ENCODE peak calls at places on chromosomes 5 and 9, in eight cellular contexts. L, H, Y, P, D, S, V and C are unnamed samples.

GRCh38 chr5:98905857-98906688 is 22.7 kb downstream of the CHD1 start:
- DNase-seq in L (no peak), H (peak; percentile 25), Y (peak; percentile 59), P (no peak), D (no peak), S (no peak), V (no peak), C (no peak)

GRCh38 chr5:9766581-9766980 is 136.4 kb upstream of the TAS2R1 start:
- DNase-seq in L (no peak), H (no peak), Y (peak; percentile 76), P (no peak), D (no peak), S (no peak), V (no peak), C (no peak)

GRCh38 chr9:18072967-18073366 is 401.0 kb upstream of the ADAMTSL1 start:
- DNase-seq in L (no peak), H (no peak), Y (no peak), P (no peak), D (no peak), S (no peak), V (no peak), C (no peak)

GRCh38 chr5:37133939-37134338 is 115.2 kb downstream of the CPLANE1 start:
- DNase-seq in L (peak; percentile 10), H (no peak), Y (peak; percentile 16), P (no peak), D (no peak), S (no peak), V (no peak), C (no peak)

GRCh38 chr9:15357050-15357653 is 50.1 kb upstream of the TTC39B start:
- DNase-seq in L (no peak), H (no peak), Y (no peak), P (no peak), D (no peak), S (no peak), V (no peak), C (no peak)

GRCh38 chr5:112308608-112309007 is 110.5 kb downstream of the EPB41L4A start:
- DNase-seq in L (no peak), H (no peak), Y (no peak), P (no peak), D (no peak), S (no peak), V (no peak), C (no peak)

GRCh38 chr5:179163236-179164155 is 103.3 kb downstream of the ZNF354C start:
- DNase-seq in L (no peak), H (no peak), Y (no peak), P (no peak), D (no peak), S (no peak), V (no peak), C (no peak)

GRCh38 chr5:147835386-147835798 is 3.9 kb upstream of the SPINK1 start:
- DNase-seq in L (no peak), H (no peak), Y (no peak), P (no peak), D (no peak), S (no peak), V (no peak), C (no peak)

GRCh38 chr5:9140202-9140601 is 405.7 kb downstream of the SEMA5A start:
- DNase-seq in L (no peak), H (no peak), Y (no peak), P (no peak), D (no peak), S (no peak), V (no peak), C (no peak)

GRCh38 chr5:149853019-149853648 is 91.5 kb downstream of the PDE6A start:
- DNase-seq in L (peak; percentile 46), H (peak; percentile 77), Y (peak; percentile 62), P (peak; percentile 38), D (peak; percentile 70), S (peak; percentile 82), V (peak; percentile 85), C (no peak)

GRCh38 chr9:92293075-92293354 is 482 bp downstream of the IARS1 start:
- DNase-seq in L (no peak), H (no peak), Y (no peak), P (no peak), D (no peak), S (no peak), V (no peak), C (no peak)

GRCh38 chr9:92292338-92293074 is 991 bp downstream of the IARS1 start:
- DNase-seq in L (no peak), H (no peak), Y (peak; percentile 17), P (no peak), D (no peak), S (no peak), V (no peak), C (no peak)

GRCh38 chr9:92295240-92295790 is 1.8 kb upstream of the IARS1 start:
- DNase-seq in L (no peak), H (no peak), Y (no peak), P (no peak), D (no peak), S (no peak), V (no peak), C (no peak)

GRCh38 chr9:92294297-92294676 is 790 bp upstream of the IARS1 start:
- DNase-seq in L (no peak), H (no peak), Y (peak; percentile 31), P (no peak), D (no peak), S (peak; percentile 9), V (no peak), C (no peak)

DNA sequence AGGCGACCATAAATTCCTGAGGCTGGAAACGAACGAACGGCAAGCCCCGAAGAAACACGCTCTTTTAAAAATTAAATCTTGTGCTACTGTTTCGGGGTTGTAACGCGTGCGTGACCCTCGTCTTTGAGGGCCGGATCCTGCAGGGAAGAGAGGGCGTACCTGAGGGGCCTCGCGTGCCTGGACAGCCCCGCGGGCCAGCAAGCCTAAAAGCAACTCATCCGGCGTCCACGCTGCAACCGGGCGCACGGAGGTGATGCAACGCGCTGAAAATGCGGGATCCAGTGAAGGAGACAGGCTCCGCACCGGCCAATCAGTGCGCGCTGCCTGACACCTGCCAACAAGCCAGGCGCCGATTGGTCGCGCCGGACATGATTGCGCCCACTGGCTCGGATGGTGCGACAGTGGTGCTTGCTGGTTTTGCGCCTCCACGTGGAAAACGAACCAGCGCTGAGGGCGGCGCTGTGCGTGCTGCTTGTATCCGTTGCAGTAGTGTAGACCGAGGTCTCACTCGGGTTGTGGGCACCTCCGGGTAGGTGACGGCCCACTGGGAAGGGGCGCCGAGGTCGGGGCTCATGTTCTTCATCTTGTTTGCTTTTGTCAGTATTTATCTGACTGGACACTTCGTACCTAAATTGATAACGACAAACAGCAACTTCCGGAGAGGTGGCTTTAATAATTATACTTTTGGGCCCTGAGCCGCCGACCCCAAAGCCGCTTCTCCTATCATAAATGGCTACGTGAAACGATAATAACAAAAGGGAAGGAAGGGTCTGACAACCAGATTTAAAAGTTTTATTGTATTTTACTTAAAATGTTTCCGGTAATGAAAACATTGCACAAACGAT is at the start of gene IARS1:
- DNase-seq in L (peak; percentile 97), H (peak; percentile 93), Y (peak; percentile 99), P (peak; percentile 94), D (peak; percentile 99), S (peak; percentile 100), V (peak; percentile 98), C (peak; percentile 100)
- TF ChIP-seq CTCF in L (peak; percentile 43), H (peak; percentile 40), Y (peak; percentile 69), P (peak; percentile 31), D (peak; percentile 43), S (peak; percentile 48), V (peak; percentile 22), C (peak; percentile 45)

GRCh38 chr5:19795218-19795617 is 192.8 kb downstream of the CDH18 start:
- DNase-seq in L (peak; percentile 18), H (no peak), Y (peak; percentile 67), P (peak; percentile 18), D (no peak), S (no peak), V (no peak), C (no peak)
- TF ChIP-seq CTCF in L (peak; percentile 63), H (no peak), Y (peak; percentile 77), P (peak; percentile 63), D (no peak), S (no peak), V (no peak), C (no peak)

DNA sequence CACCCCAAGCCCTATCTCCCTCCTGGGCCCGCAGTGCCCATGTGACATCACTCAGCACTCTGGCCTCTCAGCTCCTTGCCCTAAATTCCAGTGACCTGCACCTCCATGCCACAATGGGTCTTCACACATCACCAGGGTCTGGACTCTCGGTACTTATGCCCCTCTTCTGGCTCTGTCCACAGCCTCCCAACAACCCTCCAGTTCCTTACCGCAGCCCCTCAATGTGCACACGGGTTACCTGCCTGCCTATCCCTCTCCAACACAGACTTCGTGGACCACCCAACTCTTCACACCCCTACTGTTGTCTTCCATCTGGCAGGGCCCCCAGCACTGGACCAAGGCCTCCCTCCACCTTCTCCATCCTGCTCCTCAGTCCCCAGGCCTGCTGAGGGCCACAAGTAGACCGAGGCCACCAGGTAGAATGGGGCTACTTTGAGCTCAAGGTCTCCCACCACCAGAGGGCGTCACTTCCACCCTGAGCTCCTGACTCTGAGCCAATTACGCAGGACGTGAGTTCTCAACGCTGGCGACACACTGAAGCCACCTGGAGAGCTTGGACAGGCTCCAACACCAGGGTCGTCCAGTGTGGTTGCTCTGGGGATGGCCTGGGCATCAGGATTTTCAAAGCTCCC is 172.1 kb downstream of the GABBR2 start:
- DNase-seq in L (no peak), H (peak; percentile 50), Y (no peak), P (no peak), D (no peak), S (no peak), V (no peak), C (no peak)
- TF ChIP-seq CTCF in L (peak; percentile 13), H (peak; percentile 69), Y (peak; percentile 66), P (peak; percentile 21), D (no peak), S (peak; percentile 39), V (no peak), C (peak; percentile 45)

GRCh38 chr5:171401167-171401947 is 13.7 kb downstream of the NPM1 start:
- DNase-seq in L (no peak), H (no peak), Y (no peak), P (no peak), D (no peak), S (no peak), V (no peak), C (no peak)

GRCh38 chr5:171409164-171410136 is 10.0 kb upstream of the FGF18 start:
- DNase-seq in L (no peak), H (no peak), Y (no peak), P (no peak), D (no peak), S (no peak), V (no peak), C (no peak)

GRCh38 chr5:171400169-171400568 is 12.5 kb downstream of the NPM1 start:
- DNase-seq in L (no peak), H (no peak), Y (no peak), P (no peak), D (no peak), S (no peak), V (no peak), C (no peak)

GRCh38 chr5:171407234-171407633 is 12.2 kb upstream of the FGF18 start:
- DNase-seq in L (no peak), H (no peak), Y (no peak), P (no peak), D (no peak), S (no peak), V (no peak), C (no peak)

DNA sequence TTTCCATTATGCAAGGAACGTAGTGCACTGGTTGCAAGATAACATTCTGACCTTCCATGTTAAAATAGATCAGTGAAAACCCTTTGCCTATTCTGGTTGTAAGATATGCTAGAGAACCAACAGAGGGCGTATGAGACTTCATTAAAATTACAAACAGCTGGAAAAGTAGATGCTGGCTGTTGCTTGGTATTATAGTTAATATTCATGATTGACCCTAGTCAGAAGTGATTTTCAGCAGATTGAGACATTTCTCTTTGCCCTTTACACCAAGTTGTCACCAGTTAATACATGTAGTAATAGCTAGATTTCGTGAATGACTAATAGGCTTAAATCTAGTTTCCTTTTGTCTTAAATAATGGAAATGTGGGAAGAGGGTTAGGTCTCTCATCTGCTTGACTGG is 13.8 kb upstream of the FGF18 start:
- DNase-seq in L (no peak), H (no peak), Y (peak; percentile 36), P (no peak), D (no peak), S (no peak), V (no peak), C (no peak)
- TF ChIP-seq CTCF in L (peak; percentile 51), H (peak; percentile 24), Y (peak; percentile 73), P (peak; percentile 46), D (peak; percentile 6), S (peak; percentile 53), V (peak; percentile 43), C (peak; percentile 66)